ENCODE peak calls at places on chromosomes 3 and 15, in six cellular contexts. I, A, U, C, X and Z are unnamed samples.

GRCh38 chr3:139264375-139264774 is 79.4 kb upstream of the MRPS22 start:
- DNase-seq in I (no peak), C (no peak), A (no peak), X (no peak), U (no peak), Z (no peak)

GRCh38 chr3:28940530-28940929 is 340.3 kb upstream of the RBMS3 start:
- DNase-seq in A (no peak), U (peak; percentile 90), I (peak; percentile 92), X (no peak), C (no peak), Z (no peak)

GRCh38 chr15:70559223-70559823 is 204.0 kb downstream of the UACA start:
- DNase-seq in U (peak; percentile 71), C (no peak), A (no peak), I (peak; percentile 44), X (no peak), Z (no peak)

GRCh38 chr3:188389711-188390346 is 235.9 kb downstream of the LPP start:
- DNase-seq in X (no peak), I (no peak), U (no peak), C (no peak), A (no peak), Z (peak; percentile 34)

GRCh38 chr3:106379251-106379750 is 510.5 kb upstream of the CBLB start:
- DNase-seq in X (no peak), C (no peak), I (no peak), U (no peak), A (no peak), Z (peak; percentile 94)

GRCh38 chr15:73982251-73982962 is 9.7 kb downstream of the STOML1 start:
- DNase-seq in X (no peak), A (no peak), C (no peak), U (peak; percentile 95), I (peak; percentile 91), Z (no peak)

GRCh38 chr3:154195620-154196366 is 74.6 kb downstream of the ARHGEF26 start:
- DNase-seq in X (no peak), I (peak; percentile 6), C (no peak), U (no peak), A (peak; percentile 59), Z (no peak)

GRCh38 chr15:68667800-68668625 is 89.2 kb downstream of the CORO2B start:
- DNase-seq in A (no peak), C (no peak), X (no peak), I (no peak), U (no peak), Z (no peak)

GRCh38 chr3:107740992-107741896 is 218.5 kb downstream of the BBX start:
- DNase-seq in C (no peak), A (peak; percentile 36), I (peak; percentile 45), U (peak; percentile 45), X (no peak), Z (peak; percentile 44)

GRCh38 chr15:97875513-97876285 is 84.8 kb upstream of the ARRDC4 start:
- DNase-seq in U (no peak), X (no peak), I (no peak), C (no peak), A (no peak), Z (peak; percentile 27)

GRCh38 chr3:12558706-12559105 is 1.8 kb downstream of the MKRN2 start:
- DNase-seq in I (no peak), U (no peak), A (peak; percentile 28), X (no peak), C (no peak), Z (no peak)

GRCh38 chr15:68608206-68608843 is 29.5 kb downstream of the CORO2B start:
- DNase-seq in U (no peak), C (no peak), A (peak; percentile 44), X (no peak), I (peak; percentile 19), Z (no peak)

GRCh38 chr15:99509686-99510461 is 55.9 kb upstream of the MEF2A start:
- DNase-seq in X (no peak), C (no peak), I (no peak), A (no peak), U (no peak), Z (no peak)

GRCh38 chr15:93803406-93803805 is 428.0 kb upstream of the MCTP2 start:
- DNase-seq in A (no peak), X (no peak), C (no peak), U (no peak), I (no peak), Z (no peak)

GRCh38 chr3:104257486-104257885 is 1109.2 kb upstream of the ALCAM start:
- DNase-seq in I (no peak), C (no peak), A (peak; percentile 5), U (peak; percentile 65), X (no peak), Z (no peak)

GRCh38 chr3:111212511-111212910 is 140.9 kb downstream of the NECTIN3 start:
- DNase-seq in A (no peak), I (no peak), X (no peak), U (no peak), C (no peak), Z (no peak)

GRCh38 chr3:51940648-51941421 is 869 bp downstream of the RRP9 start:
- DNase-seq in C (no peak), U (peak; percentile 41), A (peak; percentile 12), X (no peak), I (no peak), Z (no peak)

GRCh38 chr15:48795901-48796300 is 15.0 kb downstream of the CEP152 start:
- DNase-seq in C (no peak), A (peak; percentile 18), U (no peak), I (no peak), X (no peak), Z (no peak)
- H3K36me3 ChIP-seq in C (peaks cover 2% of the 10 kb centered on the region), A (no peaks in the 10 kb centered on the region), U (peaks cover 4% of the 10 kb centered on the region), I (peaks cover 2% of the 10 kb centered on the region), X (peaks cover 15% of the 10 kb centered on the region), Z (peaks cover 7% of the 10 kb centered on the region)

GRCh38 chr3:42070089-42070885 is 20.9 kb upstream of the TRAK1 start:
- DNase-seq in U (no peak), C (no peak), I (peak; percentile 18), X (no peak), A (no peak), Z (no peak)

GRCh38 chr3:42066516-42067181 is 24.5 kb upstream of the TRAK1 start:
- DNase-seq in U (peak; percentile 89), C (peak; percentile 27), I (peak; percentile 74), A (peak; percentile 71), X (no peak), Z (no peak)

GRCh38 chr3:42067324-42067723 is 23.8 kb upstream of the TRAK1 start:
- DNase-seq in X (no peak), I (peak; percentile 63), U (peak; percentile 93), A (no peak), C (no peak), Z (no peak)

GRCh38 chr3:42071720-42072582 is 19.2 kb upstream of the TRAK1 start:
- DNase-seq in U (peak; percentile 84), I (peak; percentile 75), X (no peak), C (no peak), A (peak; percentile 92), Z (no peak)

DNA sequence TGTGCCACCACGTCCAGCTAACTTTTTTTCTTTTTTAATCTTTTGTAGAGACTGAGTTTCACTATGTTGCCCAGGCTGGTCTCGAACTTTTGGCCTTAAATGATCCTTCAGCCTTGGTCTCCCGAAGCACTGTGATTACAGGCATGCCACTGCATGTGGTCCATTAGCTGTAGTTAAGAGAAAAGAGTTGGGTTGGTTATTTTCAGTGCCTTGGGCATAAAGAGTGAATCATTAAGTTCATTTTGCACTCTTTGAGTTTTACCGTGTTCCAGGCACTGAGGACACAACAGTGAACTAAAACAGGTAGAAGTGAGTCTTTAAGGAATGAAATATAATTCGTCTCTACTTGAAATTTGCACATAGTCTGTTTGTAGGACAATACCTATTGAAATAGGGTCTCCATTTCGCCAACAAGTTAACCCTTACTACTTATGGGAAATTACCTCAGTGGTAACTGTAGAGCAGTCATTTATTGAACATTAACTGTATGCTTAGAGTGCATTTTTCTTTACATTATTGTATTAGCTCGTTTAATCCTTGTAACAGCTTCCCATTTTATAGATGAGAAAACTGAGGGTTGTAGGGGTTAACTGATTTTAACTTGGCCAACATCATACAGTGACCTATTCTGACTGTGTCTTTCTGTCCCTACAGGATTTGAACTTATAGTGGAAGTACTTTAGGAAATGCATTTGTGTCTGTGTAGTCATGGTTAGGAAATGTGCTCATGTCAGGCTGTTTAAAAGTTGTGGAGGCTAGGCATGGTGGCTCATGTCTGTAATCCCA is 22.7 kb upstream of the TRAK1 start:
- DNase-seq in I (no peak), C (no peak), X (no peak), A (no peak), U (no peak), Z (no peak)
- H3K4ac ChIP-seq in I (peak overlapping the region; percentile 25), C (no peak overlapping the region), X (no peak overlapping the region), A (no peak overlapping the region), U (no peak overlapping the region), Z (peak overlapping the region; percentile 52)

GRCh38 chr3:56295161-56295560 is 173.1 kb downstream of the ERC2 start:
- DNase-seq in A (no peak), C (no peak), I (no peak), U (no peak), X (no peak), Z (no peak)

GRCh38 chr3:56294316-56294715 is 174.0 kb downstream of the ERC2 start:
- DNase-seq in U (no peak), I (no peak), X (no peak), A (no peak), C (no peak), Z (no peak)

GRCh38 chr3:56291244-56291680 is 177.0 kb downstream of the ERC2 start:
- DNase-seq in X (no peak), C (no peak), A (no peak), I (no peak), U (no peak), Z (no peak)

GRCh38 chr3:56290376-56290775 is 177.9 kb downstream of the ERC2 start:
- DNase-seq in A (no peak), I (no peak), X (no peak), U (no peak), C (no peak), Z (no peak)

GRCh38 chr3:56291953-56292352 is 176.3 kb downstream of the ERC2 start:
- DNase-seq in A (no peak), I (no peak), U (no peak), X (no peak), C (no peak), Z (no peak)
- H3K36me3 ChIP-seq in A (no peaks in the 10 kb centered on the region), I (no peaks in the 10 kb centered on the region), U (no peaks in the 10 kb centered on the region), X (no peaks in the 10 kb centered on the region), C (no peaks in the 10 kb centered on the region), Z (no peaks in the 10 kb centered on the region)

DNA sequence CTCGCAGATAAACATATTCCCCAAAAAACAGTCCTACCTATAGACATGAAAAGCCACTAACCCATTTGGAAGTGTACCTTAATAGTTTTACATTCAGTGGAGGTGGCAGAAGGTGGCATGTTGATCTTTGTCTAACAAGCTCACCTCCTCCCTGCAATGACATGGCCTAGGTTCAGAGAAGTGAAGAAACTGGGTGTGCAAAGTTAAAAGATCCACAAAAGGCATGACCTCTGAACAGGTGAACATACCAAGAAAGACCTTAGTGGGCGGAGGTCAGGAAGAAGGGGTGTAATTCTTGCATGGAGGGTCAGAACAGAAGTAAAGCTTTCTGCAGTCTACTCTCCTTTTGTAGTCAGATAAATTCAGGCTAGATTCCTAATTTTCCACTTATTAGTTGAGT is 822 bp downstream of the MRPL3 start:
- DNase-seq in U (peak; percentile 3), A (peak; percentile 8), I (no peak), C (no peak), X (no peak), Z (no peak)
- H3K4ac ChIP-seq in U (peak overlapping the region; percentile 92), A (no peak overlapping the region), I (peak overlapping the region; percentile 98), C (no peak overlapping the region), X (peak overlapping the region; percentile 82), Z (peak overlapping the region; percentile 85)